ENCODE peak calls at places on chromosome 13, in six cellular contexts. One of them, this sample, is unnamed.
A peak's percentile ranks its signal among the peaks of the same experiment; 100 is the strongest.

GRCh38 chr13:113397606-113398425 is 33.9 kb upstream of the GRTP1 start:
- DNase-seq in pons: no peak
- DNase-seq in left ventricle myocardium inferior: no peak
- DNase-seq in RPMI7951: no peak
- DNase-seq in fibroblast of lung: no peak
- DNase-seq in activated CD4-positive, alpha-beta T cell treated with anti-CD3 and anti-CD28 coated beads, Interleukin-2, amount 10 ng/mL, durations not matched to agents 7 days and 5 days: no peak
- DNase-seq in this sample: no peak

GRCh38 chr13:83666126-83666525 is 216.1 kb downstream of the SLITRK1 start:
- DNase-seq in pons: no peak
- DNase-seq in left ventricle myocardium inferior: no peak
- DNase-seq in RPMI7951: no peak
- DNase-seq in fibroblast of lung: peak; percentile 15
- DNase-seq in activated CD4-positive, alpha-beta T cell treated with anti-CD3 and anti-CD28 coated beads, Interleukin-2, amount 10 ng/mL, durations not matched to agents 7 days and 5 days: no peak
- DNase-seq in this sample: peak; percentile 6

GRCh38 chr13:97944396-97945029 is 9.0 kb upstream of the IPO5 start:
- DNase-seq in pons: no peak
- DNase-seq in left ventricle myocardium inferior: no peak
- DNase-seq in RPMI7951: peak; percentile 50
- DNase-seq in fibroblast of lung: peak; percentile 63
- DNase-seq in activated CD4-positive, alpha-beta T cell treated with anti-CD3 and anti-CD28 coated beads, Interleukin-2, amount 10 ng/mL, durations not matched to agents 7 days and 5 days: no peak
- DNase-seq in this sample: peak; percentile 26

GRCh38 chr13:50911051-50911690 is 1.6 kb downstream of the RNASEH2B start:
- DNase-seq in pons: no peak
- DNase-seq in left ventricle myocardium inferior: no peak
- DNase-seq in RPMI7951: peak; percentile 31
- DNase-seq in fibroblast of lung: peak; percentile 7
- DNase-seq in activated CD4-positive, alpha-beta T cell treated with anti-CD3 and anti-CD28 coated beads, Interleukin-2, amount 10 ng/mL, durations not matched to agents 7 days and 5 days: no peak
- DNase-seq in this sample: no peak

GRCh38 chr13:98384739-98385138 is 192.2 kb downstream of the STK24 start:
- DNase-seq in pons: no peak
- DNase-seq in left ventricle myocardium inferior: no peak
- DNase-seq in RPMI7951: peak; percentile 3
- DNase-seq in fibroblast of lung: peak; percentile 79
- DNase-seq in activated CD4-positive, alpha-beta T cell treated with anti-CD3 and anti-CD28 coated beads, Interleukin-2, amount 10 ng/mL, durations not matched to agents 7 days and 5 days: no peak
- DNase-seq in this sample: no peak

GRCh38 chr13:28339419-28339818 is 155.5 kb downstream of the FLT1 start:
- DNase-seq in pons: no peak
- DNase-seq in left ventricle myocardium inferior: no peak
- DNase-seq in RPMI7951: no peak
- DNase-seq in fibroblast of lung: peak; percentile 67
- DNase-seq in activated CD4-positive, alpha-beta T cell treated with anti-CD3 and anti-CD28 coated beads, Interleukin-2, amount 10 ng/mL, durations not matched to agents 7 days and 5 days: no peak
- DNase-seq in this sample: no peak

GRCh38 chr13:29526741-29527140 is 68.7 kb downstream of the SLC7A1 start:
- DNase-seq in pons: no peak
- DNase-seq in left ventricle myocardium inferior: no peak
- DNase-seq in RPMI7951: no peak
- DNase-seq in fibroblast of lung: no peak
- DNase-seq in activated CD4-positive, alpha-beta T cell treated with anti-CD3 and anti-CD28 coated beads, Interleukin-2, amount 10 ng/mL, durations not matched to agents 7 days and 5 days: no peak
- DNase-seq in this sample: no peak

GRCh38 chr13:45928843-45929242 is 77.3 kb upstream of the SIAH3 start:
- DNase-seq in pons: no peak
- DNase-seq in left ventricle myocardium inferior: no peak
- DNase-seq in RPMI7951: no peak
- DNase-seq in fibroblast of lung: peak; percentile 16
- DNase-seq in activated CD4-positive, alpha-beta T cell treated with anti-CD3 and anti-CD28 coated beads, Interleukin-2, amount 10 ng/mL, durations not matched to agents 7 days and 5 days: no peak
- DNase-seq in this sample: no peak

GRCh38 chr13:73228546-73228945 is 169.7 kb downstream of the KLF5 start:
- DNase-seq in pons: no peak
- DNase-seq in left ventricle myocardium inferior: no peak
- DNase-seq in RPMI7951: peak; percentile 24
- DNase-seq in fibroblast of lung: peak; percentile 36
- DNase-seq in activated CD4-positive, alpha-beta T cell treated with anti-CD3 and anti-CD28 coated beads, Interleukin-2, amount 10 ng/mL, durations not matched to agents 7 days and 5 days: peak; percentile 49
- DNase-seq in this sample: no peak

This sample was measured in myocyte.